ENCODE peak calls at places on chromosome 11, in five cellular contexts. One of them, this sample, is unnamed.

GRCh38 chr11:76209671-76209955 is 3.3 kb upstream of the WNT11 start:
- DNase-seq in BE2C: no peak
- DNase-seq in naive thymus-derived CD4-positive, alpha-beta T cell: no peak
- DNase-seq in heart left ventricle: no peak
- DNase-seq in psoas muscle: peak; percentile 48
- DNase-seq in this sample: no peak

GRCh38 chr11:133778161-133778560 is 67.2 kb downstream of the SPATA19 start:
- DNase-seq in psoas muscle: no peak
- DNase-seq in heart left ventricle: no peak
- DNase-seq in naive thymus-derived CD4-positive, alpha-beta T cell: no peak
- DNase-seq in BE2C: no peak
- DNase-seq in this sample: no peak

GRCh38 chr11:58927393-58928081 is 11.8 kb upstream of the GLYATL1 start:
- DNase-seq in naive thymus-derived CD4-positive, alpha-beta T cell: peak; percentile 67
- DNase-seq in heart left ventricle: no peak
- DNase-seq in psoas muscle: no peak
- DNase-seq in BE2C: peak; percentile 67
- DNase-seq in this sample: no peak

GRCh38 chr11:25198704-25199103 is 701.9 kb downstream of the LUZP2 start:
- DNase-seq in psoas muscle: no peak
- DNase-seq in naive thymus-derived CD4-positive, alpha-beta T cell: no peak
- DNase-seq in BE2C: no peak
- DNase-seq in heart left ventricle: no peak
- DNase-seq in this sample: no peak

GRCh38 chr11:111185259-111185658 is 60.3 kb upstream of the POU2AF2 start:
- DNase-seq in BE2C: no peak
- DNase-seq in heart left ventricle: no peak
- DNase-seq in psoas muscle: no peak
- DNase-seq in naive thymus-derived CD4-positive, alpha-beta T cell: no peak
- DNase-seq in this sample: no peak

GRCh38 chr11:82631722-82632630 is 101.7 kb downstream of the FAM181B start:
- DNase-seq in heart left ventricle: no peak
- DNase-seq in BE2C: no peak
- DNase-seq in psoas muscle: no peak
- DNase-seq in naive thymus-derived CD4-positive, alpha-beta T cell: no peak
- DNase-seq in this sample: no peak

GRCh38 chr11:122140535-122140934 is 24.5 kb upstream of the BLID start:
- DNase-seq in psoas muscle: no peak
- DNase-seq in BE2C: no peak
- DNase-seq in naive thymus-derived CD4-positive, alpha-beta T cell: no peak
- DNase-seq in heart left ventricle: no peak
- DNase-seq in this sample: no peak

GRCh38 chr11:102603091-102603490 is 22.0 kb downstream of the MMP20 start:
- DNase-seq in BE2C: no peak
- DNase-seq in psoas muscle: no peak
- DNase-seq in naive thymus-derived CD4-positive, alpha-beta T cell: no peak
- DNase-seq in heart left ventricle: no peak
- DNase-seq in this sample: no peak

GRCh38 chr11:17786824-17787525 is 52.4 kb downstream of the KCNC1 start:
- DNase-seq in BE2C: no peak
- DNase-seq in heart left ventricle: no peak
- DNase-seq in naive thymus-derived CD4-positive, alpha-beta T cell: no peak
- DNase-seq in psoas muscle: no peak
- DNase-seq in this sample: no peak

GRCh38 chr11:35257287-35257686 is 118.3 kb downstream of the CD44 start:
- DNase-seq in heart left ventricle: no peak
- DNase-seq in naive thymus-derived CD4-positive, alpha-beta T cell: peak; percentile 43
- DNase-seq in BE2C: no peak
- DNase-seq in psoas muscle: no peak
- DNase-seq in this sample: no peak

GRCh38 chr11:76030973-76031590 is 175.2 kb downstream of the WNT11 start:
- DNase-seq in psoas muscle: no peak
- DNase-seq in naive thymus-derived CD4-positive, alpha-beta T cell: no peak
- DNase-seq in BE2C: peak; percentile 36
- DNase-seq in heart left ventricle: no peak
- DNase-seq in this sample: no peak

GRCh38 chr11:12331239-12331874 is 46.0 kb upstream of the PARVA start:
- DNase-seq in naive thymus-derived CD4-positive, alpha-beta T cell: peak; percentile 68
- DNase-seq in BE2C: peak; percentile 82
- DNase-seq in heart left ventricle: peak; percentile 77
- DNase-seq in psoas muscle: peak; percentile 79
- DNase-seq in this sample: peak; percentile 11

GRCh38 chr11:111851636-111852035 is 19.7 kb downstream of the ALG9 start:
- DNase-seq in BE2C: no peak
- DNase-seq in heart left ventricle: no peak
- DNase-seq in naive thymus-derived CD4-positive, alpha-beta T cell: no peak
- DNase-seq in psoas muscle: no peak
- DNase-seq in this sample: no peak

GRCh38 chr11:104668797-104669463 is 229.3 kb downstream of the CASP12 start:
- DNase-seq in BE2C: no peak
- DNase-seq in heart left ventricle: no peak
- DNase-seq in psoas muscle: no peak
- DNase-seq in naive thymus-derived CD4-positive, alpha-beta T cell: no peak
- DNase-seq in this sample: no peak

GRCh38 chr11:66915046-66915832 is 42.9 kb downstream of the PC start:
- DNase-seq in heart left ventricle: no peak
- DNase-seq in BE2C: no peak
- DNase-seq in naive thymus-derived CD4-positive, alpha-beta T cell: no peak
- DNase-seq in psoas muscle: no peak
- DNase-seq in this sample: no peak

GRCh38 chr11:73750238-73750637 is 10.6 kb downstream of the RAB6A start:
- DNase-seq in naive thymus-derived CD4-positive, alpha-beta T cell: no peak
- DNase-seq in psoas muscle: no peak
- DNase-seq in heart left ventricle: no peak
- DNase-seq in BE2C: no peak
- DNase-seq in this sample: no peak

GRCh38 chr11:4606231-4607015 is 1.6 kb downstream of the TRIM68 start:
- DNase-seq in naive thymus-derived CD4-positive, alpha-beta T cell: no peak
- DNase-seq in BE2C: no peak
- DNase-seq in heart left ventricle: no peak
- DNase-seq in psoas muscle: no peak
- DNase-seq in this sample: no peak

GRCh38 chr11:78149646-78150045 is 10.2 kb upstream of the ALG8 start:
- DNase-seq in psoas muscle: no peak
- DNase-seq in naive thymus-derived CD4-positive, alpha-beta T cell: peak; percentile 27
- DNase-seq in heart left ventricle: no peak
- DNase-seq in BE2C: no peak
- DNase-seq in this sample: no peak

GRCh38 chr11:29628584-29628983 is 388.2 kb downstream of the KCNA4 start:
- DNase-seq in psoas muscle: no peak
- DNase-seq in heart left ventricle: no peak
- DNase-seq in BE2C: no peak
- DNase-seq in naive thymus-derived CD4-positive, alpha-beta T cell: no peak
- DNase-seq in this sample: no peak

GRCh38 chr11:123173040-123173855 is 21.8 kb downstream of the CLMP start:
- DNase-seq in BE2C: no peak
- DNase-seq in heart left ventricle: no peak
- DNase-seq in naive thymus-derived CD4-positive, alpha-beta T cell: no peak
- DNase-seq in psoas muscle: no peak
- DNase-seq in this sample: no peak

GRCh38 chr11:79369094-79369493 is 71.7 kb downstream of the TENM4 start:
- DNase-seq in psoas muscle: no peak
- DNase-seq in naive thymus-derived CD4-positive, alpha-beta T cell: no peak
- DNase-seq in heart left ventricle: no peak
- DNase-seq in BE2C: no peak
- DNase-seq in this sample: no peak

GRCh38 chr11:13765886-13766285 is 97.4 kb downstream of the FAR1 start:
- DNase-seq in naive thymus-derived CD4-positive, alpha-beta T cell: no peak
- DNase-seq in BE2C: no peak
- DNase-seq in heart left ventricle: no peak
- DNase-seq in psoas muscle: no peak
- DNase-seq in this sample: no peak

GRCh38 chr11:75490221-75491181 is 35.2 kb downstream of the GDPD5 start:
- DNase-seq in heart left ventricle: peak; percentile 42
- DNase-seq in naive thymus-derived CD4-positive, alpha-beta T cell: no peak
- DNase-seq in BE2C: no peak
- DNase-seq in psoas muscle: no peak
- DNase-seq in this sample: no peak

GRCh38 chr11:64230985-64231365 is 627 bp downstream of the DNAJC4 start:
- DNase-seq in heart left ventricle: no peak
- DNase-seq in psoas muscle: no peak
- DNase-seq in naive thymus-derived CD4-positive, alpha-beta T cell: no peak
- DNase-seq in BE2C: no peak
- DNase-seq in this sample: no peak

GRCh38 chr11:64229959-64230208 is 464 bp upstream of the DNAJC4 start:
- DNase-seq in naive thymus-derived CD4-positive, alpha-beta T cell: no peak
- DNase-seq in heart left ventricle: no peak
- DNase-seq in psoas muscle: no peak
- DNase-seq in BE2C: no peak
- DNase-seq in this sample: no peak

GRCh38 chr11:64232182-64233018 is 2.0 kb upstream of the VEGFB start:
- DNase-seq in heart left ventricle: no peak
- DNase-seq in naive thymus-derived CD4-positive, alpha-beta T cell: no peak
- DNase-seq in BE2C: no peak
- DNase-seq in psoas muscle: no peak
- DNase-seq in this sample: no peak

GRCh38 chr11:64230209-64230984 is at the start of gene DNAJC4:
- DNase-seq in psoas muscle: peak; percentile 89
- DNase-seq in naive thymus-derived CD4-positive, alpha-beta T cell: peak; percentile 87
- DNase-seq in heart left ventricle: peak; percentile 94
- DNase-seq in BE2C: peak; percentile 84
- DNase-seq in this sample: peak; percentile 83

DNA sequence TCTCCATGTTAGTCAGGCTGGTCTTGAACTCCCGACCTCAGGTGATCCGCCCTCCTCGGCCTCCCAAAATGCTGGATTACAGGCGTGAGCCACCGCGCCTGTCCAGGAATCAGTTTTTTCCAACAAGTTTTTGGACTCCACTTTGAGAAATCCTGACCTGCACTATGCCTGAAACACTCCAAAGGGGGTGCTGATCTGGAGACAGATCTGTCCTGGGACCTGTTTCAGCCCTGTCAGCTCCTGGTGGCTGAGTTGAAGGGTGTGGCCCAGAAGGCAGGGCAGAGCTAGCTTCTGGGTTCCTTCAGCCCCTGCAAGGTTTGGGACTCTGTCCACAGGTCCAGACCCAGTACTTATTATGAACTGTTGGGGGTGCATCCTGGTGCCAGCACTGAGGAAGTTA is 1.2 kb downstream of the DNAJC4 start:
- DNase-seq in naive thymus-derived CD4-positive, alpha-beta T cell: no peak
- DNase-seq in heart left ventricle: no peak
- DNase-seq in BE2C: no peak
- DNase-seq in psoas muscle: no peak
- DNase-seq in this sample: no peak
- H3K4me1 ChIP-seq in naive thymus-derived CD4-positive, alpha-beta T cell: peaks cover 43% of the 10 kb centered on the region
- H3K4me1 ChIP-seq in heart left ventricle: peaks cover 30% of the 10 kb centered on the region
- H3K4me1 ChIP-seq in BE2C: no peaks in the 10 kb centered on the region
- H3K4me1 ChIP-seq in psoas muscle: peaks cover 47% of the 10 kb centered on the region
- H3K4me1 ChIP-seq in this sample: peaks cover 76% of the 10 kb centered on the region

DNA sequence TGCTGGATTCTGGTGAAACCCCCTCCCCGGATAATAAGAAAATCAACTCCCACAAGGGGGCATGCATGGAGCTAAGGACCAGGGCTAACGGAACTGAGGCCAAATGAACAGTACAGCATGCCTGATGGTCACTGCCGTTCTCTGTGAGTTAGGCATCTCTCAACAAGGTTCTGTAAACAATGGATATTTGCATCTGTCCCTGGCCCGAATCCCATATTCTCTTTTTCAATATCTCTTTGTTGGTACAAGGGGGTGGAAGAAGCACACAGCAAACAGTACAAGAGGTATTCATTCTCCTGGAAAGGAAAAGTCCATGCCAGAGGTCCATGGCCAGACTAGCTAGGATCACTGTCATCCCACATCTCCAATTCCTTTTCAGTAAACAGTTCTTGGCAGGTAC is 32.2 kb upstream of the APOA1 start:
- DNase-seq in naive thymus-derived CD4-positive, alpha-beta T cell: no peak
- DNase-seq in psoas muscle: no peak
- DNase-seq in heart left ventricle: no peak
- DNase-seq in BE2C: no peak
- DNase-seq in this sample: no peak
- H3K4me1 ChIP-seq in naive thymus-derived CD4-positive, alpha-beta T cell: no peaks in the 10 kb centered on the region
- H3K4me1 ChIP-seq in psoas muscle: peaks cover 32% of the 10 kb centered on the region
- H3K4me1 ChIP-seq in heart left ventricle: peaks cover 18% of the 10 kb centered on the region
- H3K4me1 ChIP-seq in BE2C: no peaks in the 10 kb centered on the region
- H3K4me1 ChIP-seq in this sample: no peaks in the 10 kb centered on the region

GRCh38 chr11:65330544-65330943 is 3.1 kb upstream of the DPF2 start:
- DNase-seq in naive thymus-derived CD4-positive, alpha-beta T cell: no peak
- DNase-seq in BE2C: no peak
- DNase-seq in heart left ventricle: no peak
- DNase-seq in psoas muscle: no peak
- DNase-seq in this sample: no peak

GRCh38 chr11:65334696-65335295 is 1.1 kb downstream of the DPF2 start:
- DNase-seq in BE2C: no peak
- DNase-seq in psoas muscle: no peak
- DNase-seq in naive thymus-derived CD4-positive, alpha-beta T cell: no peak
- DNase-seq in heart left ventricle: no peak
- DNase-seq in this sample: no peak

GRCh38 chr11:65329944-65330403 is 3.7 kb upstream of the DPF2 start:
- DNase-seq in BE2C: peak; percentile 84
- DNase-seq in psoas muscle: peak; percentile 68
- DNase-seq in heart left ventricle: no peak
- DNase-seq in naive thymus-derived CD4-positive, alpha-beta T cell: peak; percentile 73
- DNase-seq in this sample: peak; percentile 79

GRCh38 chr11:65325435-65325834 is 8.2 kb upstream of the DPF2 start:
- DNase-seq in psoas muscle: no peak
- DNase-seq in BE2C: no peak
- DNase-seq in heart left ventricle: no peak
- DNase-seq in naive thymus-derived CD4-positive, alpha-beta T cell: no peak
- DNase-seq in this sample: no peak

DNA sequence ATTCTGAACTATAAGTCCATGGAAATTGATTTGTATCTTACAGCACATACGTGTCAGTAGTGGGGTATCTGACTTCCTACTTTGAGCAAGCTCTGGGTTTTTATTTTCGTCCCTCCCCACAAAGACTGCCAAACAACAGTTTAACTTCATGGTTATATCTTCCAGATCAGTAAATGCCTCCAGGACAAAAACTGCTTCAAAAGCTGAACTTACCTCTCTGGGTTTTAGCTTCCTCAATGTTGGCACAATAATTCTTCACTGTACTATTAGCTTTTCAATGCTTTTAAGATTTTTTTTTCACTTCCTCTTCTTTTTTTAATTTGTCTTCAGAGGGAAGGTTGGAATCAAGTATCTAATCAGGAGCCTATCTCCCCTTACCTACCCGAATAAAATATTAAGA is 4.1 kb upstream of the DPF2 start:
- DNase-seq in psoas muscle: no peak
- DNase-seq in BE2C: no peak
- DNase-seq in naive thymus-derived CD4-positive, alpha-beta T cell: no peak
- DNase-seq in heart left ventricle: no peak
- DNase-seq in this sample: no peak
- H3K4me1 ChIP-seq in psoas muscle: peaks cover 8% of the 10 kb centered on the region
- H3K4me1 ChIP-seq in BE2C: peaks cover 4% of the 10 kb centered on the region
- H3K4me1 ChIP-seq in naive thymus-derived CD4-positive, alpha-beta T cell: peaks cover 9% of the 10 kb centered on the region
- H3K4me1 ChIP-seq in heart left ventricle: no peaks in the 10 kb centered on the region
- H3K4me1 ChIP-seq in this sample: no peaks in the 10 kb centered on the region

DNA sequence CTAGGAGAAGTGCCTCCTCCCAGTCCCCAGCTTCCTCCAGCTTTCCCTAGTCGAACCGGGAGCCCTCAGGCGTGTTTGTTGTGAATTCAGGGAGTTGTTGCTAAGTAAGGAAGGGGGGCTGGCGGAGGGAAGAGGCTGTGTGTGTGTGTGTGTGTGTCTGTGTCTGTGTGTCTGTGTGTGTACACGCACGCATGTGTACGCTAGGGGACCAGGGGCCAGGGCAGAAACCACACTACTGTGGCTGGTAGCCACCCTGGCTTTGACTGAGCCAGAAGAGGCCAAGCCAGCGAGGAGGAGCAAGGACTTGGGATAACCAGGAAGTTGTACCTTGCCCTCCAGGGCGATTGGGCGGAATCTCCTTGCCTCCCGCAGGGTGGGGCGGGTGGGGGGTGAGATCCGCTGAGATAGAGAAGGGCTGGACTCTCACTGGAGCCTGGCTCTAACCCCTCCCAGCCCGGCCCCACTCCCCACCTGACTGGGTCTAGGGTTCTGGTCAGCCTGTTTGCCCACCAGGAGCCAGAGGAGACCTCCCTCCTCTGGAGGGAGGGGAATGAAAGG is 7.5 kb downstream of the BCL9L start:
- DNase-seq in naive thymus-derived CD4-positive, alpha-beta T cell: peak; percentile 64
- DNase-seq in BE2C: peak; percentile 19
- DNase-seq in psoas muscle: peak; percentile 88
- DNase-seq in heart left ventricle: no peak
- DNase-seq in this sample: no peak
- H3K4me1 ChIP-seq in naive thymus-derived CD4-positive, alpha-beta T cell: peaks cover 66% of the 10 kb centered on the region
- H3K4me1 ChIP-seq in BE2C: peaks cover 88% of the 10 kb centered on the region
- H3K4me1 ChIP-seq in psoas muscle: peaks cover 95% of the 10 kb centered on the region
- H3K4me1 ChIP-seq in heart left ventricle: peaks cover 97% of the 10 kb centered on the region
- H3K4me1 ChIP-seq in this sample: peaks cover 97% of the 10 kb centered on the region